ENCODE peak calls at places on chromosomes 5 and 9, in four cellular contexts. D is fibroblast of lung, U is fibroblast of mammary gland, C is upper lobe of right lung. E is an unnamed sample.

GRCh38 chr9:2524601-2525000 is 97.0 kb upstream of the VLDLR start:
- DNase-seq in U (no peak), C (no peak), D (no peak), E (no peak)

GRCh38 chr5:125717209-125717608 is 706.0 kb upstream of the GRAMD2B start:
- DNase-seq in D (peak), C (no peak), U (peak), E (peak)

GRCh38 chr5:148831590-148832565 is 5.5 kb downstream of the ADRB2 start:
- DNase-seq in D (no peak), U (no peak), C (no peak), E (no peak)

GRCh38 chr5:78908173-78908901 is 76.8 kb downstream of the ARSB start:
- DNase-seq in C (no peak), D (peak), U (peak), E (peak)

GRCh38 chr9:113154471-113154870 is 3.7 kb downstream of the SLC31A2 start:
- DNase-seq in D (peak), C (no peak), U (peak), E (peak)

GRCh38 chr5:134125195-134126015 is 10.9 kb downstream of the TCF7 start:
- DNase-seq in U (peak), C (no peak), D (peak), E (peak)

GRCh38 chr5:71740015-71740753 is 21.1 kb downstream of the CARTPT start:
- DNase-seq in C (no peak), U (no peak), D (no peak), E (no peak)

GRCh38 chr9:93304574-93305496 is 120.9 kb downstream of the WNK2 start:
- DNase-seq in D (peak), C (peak), U (peak), E (peak)

GRCh38 chr9:4333787-4334186 is 33.9 kb upstream of the GLIS3 start:
- DNase-seq in U (no peak), C (no peak), D (no peak), E (no peak)

GRCh38 chr5:113487779-113488644 is at the start of gene MCC:
- DNase-seq in C (peak), U (peak), D (peak), E (peak)

GRCh38 chr5:175681975-175682354 is 24.1 kb downstream of the HRH2 start:
- DNase-seq in U (no peak), D (no peak), C (peak), E (no peak)

GRCh38 chr9:112280904-112281303 is 52.5 kb downstream of the PTBP3 start:
- DNase-seq in C (no peak), U (no peak), D (no peak), E (no peak)

GRCh38 chr9:111038336-111039202 is at the start of gene LPAR1:
- DNase-seq in D (peak), U (peak), C (peak), E (peak)

GRCh38 chr9:89902450-89902849 is 297.6 kb downstream of the GADD45G start:
- DNase-seq in C (no peak), D (peak), U (peak), E (no peak)
- TF ChIP-seq CTCF in C (no peak), D (no peak), U (no peak), E (no peak)

DNA sequence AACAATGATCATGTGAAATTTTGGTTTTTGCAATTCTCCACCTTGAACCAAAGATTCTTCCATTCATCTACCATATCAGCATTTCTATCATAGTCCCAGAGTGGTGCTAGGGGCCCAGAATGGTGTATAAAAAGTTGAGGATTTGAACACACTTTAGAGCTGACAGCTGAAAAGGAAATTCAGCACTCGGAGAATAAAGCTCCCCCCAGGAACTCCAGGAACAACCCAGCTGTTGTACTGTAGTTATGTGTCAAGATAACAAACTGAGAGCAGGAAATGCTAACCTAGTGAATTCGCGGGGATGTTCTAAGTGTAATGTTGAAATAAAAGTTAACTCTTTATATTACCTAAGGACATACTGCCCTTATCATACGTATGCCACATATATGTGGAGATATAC is 216.7 kb downstream of the NFIB start:
- DNase-seq in U (peak), C (no peak), D (peak), E (no peak)
- H3K4me3 ChIP-seq in U (no peak), C (no peak), D (peak), E (no peak)

GRCh38 chr9:129865668-129866320 is 30.5 kb downstream of the USP20 start:
- DNase-seq in D (no peak), U (no peak), C (no peak), E (no peak)

GRCh38 chr9:129868571-129869486 is 33.6 kb downstream of the USP20 start:
- DNase-seq in U (no peak), C (no peak), D (no peak), E (no peak)

GRCh38 chr9:129866373-129867137 is 31.3 kb downstream of the USP20 start:
- DNase-seq in D (no peak), C (no peak), U (no peak), E (peak)

GRCh38 chr9:129868033-129868395 is 32.8 kb downstream of the USP20 start:
- DNase-seq in U (no peak), D (no peak), C (no peak), E (no peak)

GRCh38 chr9:129867138-129868032 is 32.1 kb downstream of the USP20 start:
- DNase-seq in C (no peak), D (no peak), U (no peak), E (no peak)
- TF ChIP-seq CTCF in C (no peak), D (no peak), U (no peak), E (no peak)

DNA sequence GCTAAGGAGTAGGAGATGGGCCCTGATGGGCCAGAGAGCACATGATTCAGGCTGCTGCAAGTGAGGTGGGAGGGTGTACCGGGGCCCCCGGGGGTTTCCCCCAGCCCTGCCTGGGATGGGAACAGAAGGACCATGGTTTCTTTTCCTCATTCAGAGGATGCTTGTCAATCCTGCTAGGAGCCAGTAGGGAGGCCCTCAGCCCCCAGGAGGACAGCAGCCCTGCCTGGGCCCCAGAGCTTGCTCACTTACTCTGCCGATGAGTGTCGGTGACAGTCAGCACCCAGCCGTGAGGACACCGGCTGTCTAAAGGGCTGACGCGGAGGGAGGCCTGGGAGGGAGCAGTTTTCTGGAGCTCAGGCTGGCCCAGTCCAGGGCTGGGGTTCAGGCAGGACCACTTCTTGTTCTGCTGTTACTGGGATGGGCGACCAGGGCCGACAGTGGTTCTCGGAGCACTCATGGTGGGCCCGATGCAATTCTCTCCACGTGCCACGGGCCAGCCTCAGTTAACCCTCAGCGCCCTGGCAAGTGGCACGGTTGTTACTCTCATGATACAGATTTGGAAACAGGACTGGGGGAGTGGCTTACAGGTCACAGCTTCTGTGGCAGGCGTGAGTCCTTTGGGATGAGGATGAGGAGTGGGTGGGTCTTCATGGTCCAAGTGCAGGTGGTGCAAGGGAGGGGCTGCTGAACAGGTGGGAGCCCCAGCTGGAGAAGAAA is 1.8 kb downstream of the ARRDC1 start:
- DNase-seq in D (peak), U (no peak), C (peak), E (peak)
- H3K4me3 ChIP-seq in D (peak), U (peak), C (peak), E (peak)

GRCh38 chr9:114928092-114928491 is 2.3 kb downstream of the TNFSF8 start:
- DNase-seq in U (no peak), D (no peak), C (no peak), E (no peak)
- TF ChIP-seq CTCF in U (no peak), D (no peak), C (no peak), E (no peak)

DNA sequence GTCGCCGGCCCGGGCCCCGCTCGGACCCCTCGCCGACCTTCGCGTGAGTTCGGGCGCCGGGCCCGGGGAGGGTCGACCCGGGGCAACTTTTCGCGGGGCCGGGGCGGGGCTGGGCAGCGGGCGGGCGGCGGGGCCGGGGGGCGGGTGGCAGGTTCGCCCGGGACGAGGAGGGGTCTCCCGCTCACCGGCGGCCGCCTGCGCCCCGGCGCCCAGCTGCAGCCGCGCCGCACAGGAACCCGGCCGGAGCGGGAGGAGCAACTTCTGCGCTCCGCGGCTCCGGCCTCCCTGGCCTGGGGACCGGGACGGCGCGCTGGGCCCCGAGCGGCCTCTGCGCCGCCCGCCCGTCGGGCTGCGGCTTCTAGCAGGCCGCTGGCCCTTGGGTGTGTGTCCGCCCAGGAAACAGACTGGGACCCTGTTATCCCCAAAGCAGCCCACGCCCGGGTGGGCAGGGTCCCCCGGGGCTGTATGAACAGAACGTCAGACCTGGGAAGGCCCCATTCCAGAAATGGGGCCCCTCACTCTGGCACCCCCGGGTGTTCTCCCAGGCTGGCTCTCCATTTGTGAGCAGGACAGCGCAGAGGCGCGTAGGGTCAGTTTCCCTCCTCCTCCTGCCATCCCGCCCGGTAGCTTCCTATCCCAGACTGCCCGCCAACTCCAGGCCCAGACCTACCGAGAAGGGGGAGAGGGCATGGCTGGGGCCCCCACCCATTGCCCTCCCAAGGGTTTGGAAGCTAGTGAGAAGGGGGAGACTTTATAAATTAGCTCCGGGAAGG is 685 bp downstream of the RXRA start:
- DNase-seq in U (peak), C (no peak), D (peak), E (peak)
- H3K4me3 ChIP-seq in U (peak), C (peak), D (peak), E (peak)

E was measured in foreskin fibroblast.